ENCODE peak calls at places on chromosomes 12 and 14, in seven cellular contexts. Q is ACHN; H is germinal center; E is sciatic nerve; P is naive thymus-derived CD8-positive, alpha-beta T cell; Y is BJ; J is astrocyte of the cerebellum. Z is an unnamed sample.

GRCh38 chr12:29427964-29428363 is 47.0 kb upstream of the ERGIC2 start:
- DNase-seq in Q (peak; percentile 28), H (peak; percentile 17), E (no peak), P (no peak), Y (no peak), J (no peak), Z (no peak)

GRCh38 chr12:95918194-95918993 is 24.0 kb downstream of the CCDC38 start:
- DNase-seq in Q (peak; percentile 70), H (peak; percentile 52), E (no peak), P (peak; percentile 44), Y (no peak), J (no peak), Z (no peak)

GRCh38 chr14:69012251-69012953 is 33.3 kb upstream of the ACTN1 start:
- DNase-seq in Q (no peak), H (no peak), E (no peak), P (no peak), Y (no peak), J (no peak), Z (no peak)

GRCh38 chr14:64656986-64657385 is 47.2 kb upstream of the PLEKHG3 start:
- DNase-seq in Q (no peak), H (no peak), E (no peak), P (no peak), Y (no peak), J (no peak), Z (no peak)

GRCh38 chr14:104333903-104334811 is 195.8 kb downstream of the KIF26A start:
- DNase-seq in Q (no peak), H (no peak), E (peak; percentile 47), P (peak; percentile 15), Y (no peak), J (no peak), Z (no peak)

GRCh38 chr12:48998497-48999353 is 450 bp downstream of the DDN start:
- DNase-seq in Q (peak; percentile 12), H (no peak), E (peak; percentile 61), P (no peak), Y (no peak), J (no peak), Z (no peak)

GRCh38 chr14:22007278-22008097 is 333.9 kb upstream of the OR4E1 start:
- DNase-seq in Q (no peak), H (no peak), E (no peak), P (no peak), Y (no peak), J (no peak), Z (no peak)

GRCh38 chr12:6965026-6965661 is 5.3 kb downstream of the PHB2 start:
- DNase-seq in Q (peak; percentile 87), H (peak; percentile 87), E (peak; percentile 93), P (peak; percentile 83), Y (peak; percentile 37), J (peak; percentile 69), Z (peak; percentile 81)

GRCh38 chr14:23078692-23079116 is 16.2 kb downstream of the ACIN1 start:
- DNase-seq in Q (peak; percentile 87), H (no peak), E (peak; percentile 82), P (no peak), Y (peak; percentile 91), J (peak; percentile 55), Z (peak; percentile 82)

GRCh38 chr12:20063116-20063515 is 305.2 kb upstream of the PDE3A start:
- DNase-seq in Q (no peak), H (no peak), E (no peak), P (no peak), Y (no peak), J (no peak), Z (no peak)

GRCh38 chr12:47988073-47989022 is 15.9 kb downstream of the COL2A1 start:
- DNase-seq in Q (no peak), H (no peak), E (peak; percentile 38), P (no peak), Y (no peak), J (no peak), Z (no peak)

Z was measured in smooth muscle cell of the brain vasculature.